ENCODE peak calls at places on chromosome 14, in eight cellular contexts. One of them, this sample, is unnamed.

GRCh38 chr14:23025181-23025788 is 9.4 kb downstream of the PSMB5 start:
- DNase-seq in Peyer's patch: no peak
- DNase-seq in tibial nerve: no peak
- DNase-seq in A549: no peak
- DNase-seq in IMR-90: no peak
- DNase-seq in ovary: no peak
- DNase-seq in heart left ventricle: no peak
- DNase-seq in sigmoid colon: no peak
- DNase-seq in this sample: no peak

GRCh38 chr14:100341301-100342031 is 18.3 kb downstream of the SLC25A47 start:
- DNase-seq in Peyer's patch: peak
- DNase-seq in tibial nerve: peak
- DNase-seq in A549: peak
- DNase-seq in IMR-90: peak
- DNase-seq in ovary: no peak
- DNase-seq in heart left ventricle: no peak
- DNase-seq in sigmoid colon: no peak
- DNase-seq in this sample: no peak

GRCh38 chr14:21098134-21098891 is at the start of gene ZNF219:
- DNase-seq in Peyer's patch: peak
- DNase-seq in tibial nerve: peak
- DNase-seq in A549: peak
- DNase-seq in IMR-90: peak
- DNase-seq in ovary: peak
- DNase-seq in heart left ventricle: peak
- DNase-seq in sigmoid colon: peak
- DNase-seq in this sample: peak

GRCh38 chr14:69014829-69015259 is 35.7 kb upstream of the ACTN1 start:
- DNase-seq in Peyer's patch: no peak
- DNase-seq in tibial nerve: no peak
- DNase-seq in A549: no peak
- DNase-seq in IMR-90: peak
- DNase-seq in ovary: no peak
- DNase-seq in heart left ventricle: no peak
- DNase-seq in sigmoid colon: no peak
- DNase-seq in this sample: no peak

GRCh38 chr14:100669468-100669867 is 57.2 kb upstream of the DLK1 start:
- DNase-seq in Peyer's patch: no peak
- DNase-seq in tibial nerve: no peak
- DNase-seq in A549: no peak
- DNase-seq in IMR-90: no peak
- DNase-seq in ovary: no peak
- DNase-seq in heart left ventricle: no peak
- DNase-seq in sigmoid colon: no peak
- DNase-seq in this sample: peak

GRCh38 chr14:51087024-51087423 is 7.9 kb downstream of the TRIM9 start:
- DNase-seq in Peyer's patch: no peak
- DNase-seq in tibial nerve: no peak
- DNase-seq in A549: peak
- DNase-seq in IMR-90: no peak
- DNase-seq in ovary: no peak
- DNase-seq in heart left ventricle: peak
- DNase-seq in sigmoid colon: peak
- DNase-seq in this sample: no peak

GRCh38 chr14:35335388-35336092 is 43.4 kb downstream of the PSMA6 start:
- DNase-seq in Peyer's patch: no peak
- DNase-seq in tibial nerve: no peak
- DNase-seq in A549: peak
- DNase-seq in IMR-90: no peak
- DNase-seq in ovary: peak
- DNase-seq in heart left ventricle: peak
- DNase-seq in sigmoid colon: peak
- DNase-seq in this sample: no peak

GRCh38 chr14:100761481-100761880 is 34.8 kb downstream of the DLK1 start:
- DNase-seq in Peyer's patch: no peak
- DNase-seq in tibial nerve: no peak
- DNase-seq in A549: peak
- DNase-seq in IMR-90: peak
- DNase-seq in ovary: no peak
- DNase-seq in heart left ventricle: no peak
- DNase-seq in sigmoid colon: no peak
- DNase-seq in this sample: no peak

DNA sequence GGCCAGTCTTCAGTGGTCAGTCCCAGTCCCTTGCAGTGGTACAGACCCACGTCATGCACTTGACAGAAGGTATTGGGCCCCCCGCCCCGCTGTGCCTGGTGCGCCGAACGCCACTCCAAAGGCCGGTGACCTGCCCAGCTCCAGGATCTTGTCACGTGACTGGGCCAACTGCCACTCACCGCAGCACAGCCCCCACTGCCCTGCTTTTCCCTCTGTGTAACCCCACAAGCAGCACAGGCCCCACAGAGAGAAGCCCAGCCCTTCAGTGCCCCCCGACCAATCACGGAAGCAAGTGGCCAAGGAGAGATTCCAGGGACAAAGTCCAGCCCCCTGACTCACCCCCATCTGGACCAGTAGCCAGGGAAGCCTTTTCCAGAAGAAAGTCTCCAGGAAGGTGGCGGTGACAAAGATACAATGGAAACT is 498 bp downstream of the GPR132 start:
- DNase-seq in Peyer's patch: peak
- DNase-seq in tibial nerve: no peak
- DNase-seq in A549: no peak
- DNase-seq in IMR-90: peak
- DNase-seq in ovary: no peak
- DNase-seq in heart left ventricle: no peak
- DNase-seq in sigmoid colon: peak
- DNase-seq in this sample: no peak
- TF ChIP-seq POLR2A in Peyer's patch: no peak
- TF ChIP-seq POLR2A in tibial nerve: no peak
- TF ChIP-seq POLR2A in A549: no peak
- TF ChIP-seq POLR2A in IMR-90: no peak
- TF ChIP-seq POLR2A in ovary: no peak
- TF ChIP-seq POLR2A in heart left ventricle: no peak
- TF ChIP-seq POLR2A in sigmoid colon: no peak
- TF ChIP-seq POLR2A in this sample: no peak

GRCh38 chr14:105251920-105252319 is 3.6 kb downstream of the BTBD6 start:
- DNase-seq in Peyer's patch: no peak
- DNase-seq in tibial nerve: no peak
- DNase-seq in A549: no peak
- DNase-seq in IMR-90: no peak
- DNase-seq in ovary: no peak
- DNase-seq in heart left ventricle: no peak
- DNase-seq in sigmoid colon: no peak
- DNase-seq in this sample: no peak

GRCh38 chr14:105253329-105253682 is 5.0 kb downstream of the BTBD6 start:
- DNase-seq in Peyer's patch: no peak
- DNase-seq in tibial nerve: no peak
- DNase-seq in A549: no peak
- DNase-seq in IMR-90: no peak
- DNase-seq in ovary: no peak
- DNase-seq in heart left ventricle: no peak
- DNase-seq in sigmoid colon: no peak
- DNase-seq in this sample: no peak

GRCh38 chr14:105255021-105255507 is 6.7 kb downstream of the BTBD6 start:
- DNase-seq in Peyer's patch: no peak
- DNase-seq in tibial nerve: no peak
- DNase-seq in A549: no peak
- DNase-seq in IMR-90: peak
- DNase-seq in ovary: no peak
- DNase-seq in heart left ventricle: peak
- DNase-seq in sigmoid colon: no peak
- DNase-seq in this sample: no peak

GRCh38 chr14:105250986-105251385 is 2.7 kb downstream of the BTBD6 start:
- DNase-seq in Peyer's patch: no peak
- DNase-seq in tibial nerve: no peak
- DNase-seq in A549: no peak
- DNase-seq in IMR-90: no peak
- DNase-seq in ovary: no peak
- DNase-seq in heart left ventricle: no peak
- DNase-seq in sigmoid colon: no peak
- DNase-seq in this sample: no peak

GRCh38 chr14:105252552-105253328 is 4.4 kb downstream of the BTBD6 start:
- DNase-seq in Peyer's patch: no peak
- DNase-seq in tibial nerve: no peak
- DNase-seq in A549: no peak
- DNase-seq in IMR-90: no peak
- DNase-seq in ovary: no peak
- DNase-seq in heart left ventricle: no peak
- DNase-seq in sigmoid colon: no peak
- DNase-seq in this sample: no peak
- TF ChIP-seq POLR2A in Peyer's patch: no peak
- TF ChIP-seq POLR2A in tibial nerve: no peak
- TF ChIP-seq POLR2A in A549: no peak
- TF ChIP-seq POLR2A in IMR-90: no peak
- TF ChIP-seq POLR2A in ovary: no peak
- TF ChIP-seq POLR2A in heart left ventricle: no peak
- TF ChIP-seq POLR2A in sigmoid colon: no peak
- TF ChIP-seq POLR2A in this sample: no peak

GRCh38 chr14:102362545-102363181 is at the start of the genes CINP and TECPR2:
- DNase-seq in Peyer's patch: peak
- DNase-seq in tibial nerve: peak
- DNase-seq in A549: peak
- DNase-seq in IMR-90: peak
- DNase-seq in ovary: peak
- DNase-seq in heart left ventricle: peak
- DNase-seq in sigmoid colon: peak
- DNase-seq in this sample: peak
- TF ChIP-seq POLR2A in Peyer's patch: peak
- TF ChIP-seq POLR2A in tibial nerve: peak
- TF ChIP-seq POLR2A in A549: peak
- TF ChIP-seq POLR2A in IMR-90: peak
- TF ChIP-seq POLR2A in ovary: peak
- TF ChIP-seq POLR2A in heart left ventricle: peak
- TF ChIP-seq POLR2A in sigmoid colon: peak
- TF ChIP-seq POLR2A in this sample: peak

GRCh38 chr14:92495041-92495440 is 18.5 kb upstream of the RIN3 start:
- DNase-seq in Peyer's patch: no peak
- DNase-seq in tibial nerve: no peak
- DNase-seq in A549: peak
- DNase-seq in IMR-90: peak
- DNase-seq in ovary: no peak
- DNase-seq in heart left ventricle: no peak
- DNase-seq in sigmoid colon: no peak
- DNase-seq in this sample: no peak
- TF ChIP-seq POLR2A in Peyer's patch: no peak
- TF ChIP-seq POLR2A in tibial nerve: no peak
- TF ChIP-seq POLR2A in A549: no peak
- TF ChIP-seq POLR2A in IMR-90: no peak
- TF ChIP-seq POLR2A in ovary: no peak
- TF ChIP-seq POLR2A in heart left ventricle: no peak
- TF ChIP-seq POLR2A in sigmoid colon: no peak
- TF ChIP-seq POLR2A in this sample: no peak

GRCh38 chr14:39843881-39844280 is 411.6 kb upstream of the FBXO33 start:
- DNase-seq in Peyer's patch: no peak
- DNase-seq in tibial nerve: no peak
- DNase-seq in A549: no peak
- DNase-seq in IMR-90: no peak
- DNase-seq in ovary: no peak
- DNase-seq in heart left ventricle: no peak
- DNase-seq in sigmoid colon: no peak
- DNase-seq in this sample: no peak
- TF ChIP-seq POLR2A in Peyer's patch: no peak
- TF ChIP-seq POLR2A in tibial nerve: no peak
- TF ChIP-seq POLR2A in A549: no peak
- TF ChIP-seq POLR2A in IMR-90: no peak
- TF ChIP-seq POLR2A in ovary: no peak
- TF ChIP-seq POLR2A in heart left ventricle: no peak
- TF ChIP-seq POLR2A in sigmoid colon: no peak
- TF ChIP-seq POLR2A in this sample: no peak

GRCh38 chr14:89807151-89807550 is 147.4 kb downstream of the EFCAB11 start:
- DNase-seq in Peyer's patch: no peak
- DNase-seq in tibial nerve: no peak
- DNase-seq in A549: no peak
- DNase-seq in IMR-90: peak
- DNase-seq in ovary: no peak
- DNase-seq in heart left ventricle: no peak
- DNase-seq in sigmoid colon: no peak
- DNase-seq in this sample: no peak
- TF ChIP-seq POLR2A in Peyer's patch: no peak
- TF ChIP-seq POLR2A in tibial nerve: no peak
- TF ChIP-seq POLR2A in A549: no peak
- TF ChIP-seq POLR2A in IMR-90: no peak
- TF ChIP-seq POLR2A in ovary: no peak
- TF ChIP-seq POLR2A in heart left ventricle: no peak
- TF ChIP-seq POLR2A in sigmoid colon: no peak
- TF ChIP-seq POLR2A in this sample: no peak

DNA sequence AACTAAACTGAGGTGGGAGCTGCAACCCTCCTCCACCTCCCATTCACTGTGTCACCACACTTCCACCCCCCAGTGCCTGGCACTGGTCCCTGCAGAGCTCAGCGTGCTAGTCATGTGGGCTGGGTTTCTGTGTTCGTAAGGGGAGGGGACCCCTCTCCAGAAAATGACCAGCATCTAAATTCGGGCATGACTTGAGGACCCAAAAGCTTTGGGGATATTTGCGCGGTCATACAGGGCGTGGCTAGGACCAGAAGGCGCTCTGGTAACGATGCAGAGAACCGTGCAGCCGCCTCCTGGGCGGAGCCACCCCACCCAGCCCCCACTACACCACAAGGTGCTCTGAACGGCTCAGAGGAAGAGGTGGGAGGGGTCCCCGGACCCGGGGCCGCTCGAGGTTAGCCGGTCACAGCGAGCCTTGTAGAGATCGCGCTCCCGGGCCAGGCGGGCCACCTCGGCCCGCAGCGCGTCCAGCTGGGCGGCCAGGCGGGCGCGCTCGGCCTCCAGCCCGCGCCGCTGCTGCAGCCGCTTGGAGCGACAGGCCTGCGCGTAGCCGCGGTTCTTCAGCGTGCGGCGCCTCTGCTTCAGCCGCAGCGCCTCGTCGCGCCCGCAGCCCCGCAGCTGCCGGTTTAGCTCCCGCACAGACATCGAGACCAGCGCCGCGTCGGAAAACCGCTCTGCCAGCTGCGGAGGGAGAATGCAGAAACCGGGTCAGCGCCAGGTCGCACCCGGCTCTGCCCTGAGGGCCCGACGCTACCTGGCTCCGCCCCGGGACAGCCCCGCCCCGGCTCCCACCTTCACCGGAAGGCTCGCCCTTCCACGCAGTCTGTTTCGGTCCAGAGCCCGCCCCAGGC is 9.8 kb downstream of the CPNE6 start:
- DNase-seq in Peyer's patch: peak
- DNase-seq in tibial nerve: no peak
- DNase-seq in A549: peak
- DNase-seq in IMR-90: no peak
- DNase-seq in ovary: peak
- DNase-seq in heart left ventricle: peak
- DNase-seq in sigmoid colon: no peak
- DNase-seq in this sample: peak
- TF ChIP-seq POLR2A in Peyer's patch: peak
- TF ChIP-seq POLR2A in tibial nerve: no peak
- TF ChIP-seq POLR2A in A549: peak
- TF ChIP-seq POLR2A in IMR-90: no peak
- TF ChIP-seq POLR2A in ovary: no peak
- TF ChIP-seq POLR2A in heart left ventricle: no peak
- TF ChIP-seq POLR2A in sigmoid colon: no peak
- TF ChIP-seq POLR2A in this sample: no peak

DNA sequence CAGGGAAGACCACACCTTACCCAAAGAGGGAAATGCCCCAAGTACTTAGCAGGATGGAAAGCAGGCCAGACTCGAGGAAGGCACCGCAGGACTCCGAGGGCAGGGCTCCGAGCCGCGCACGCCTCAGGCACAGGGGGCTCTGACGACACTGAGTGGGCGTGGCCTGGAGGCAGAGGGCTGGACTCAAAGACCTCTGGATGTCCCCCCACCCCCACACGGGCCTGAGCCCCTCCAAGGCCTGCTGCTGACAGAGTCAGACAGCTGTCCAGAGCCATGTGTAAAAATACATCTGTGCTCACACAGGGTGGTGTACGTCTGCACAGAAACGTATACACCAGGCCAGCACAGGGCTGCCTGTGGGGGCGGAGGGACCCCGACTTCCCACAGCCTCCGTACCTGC is 1.4 kb downstream of the AKT1 start:
- DNase-seq in Peyer's patch: peak
- DNase-seq in tibial nerve: no peak
- DNase-seq in A549: peak
- DNase-seq in IMR-90: peak
- DNase-seq in ovary: peak
- DNase-seq in heart left ventricle: peak
- DNase-seq in sigmoid colon: no peak
- DNase-seq in this sample: peak
- TF ChIP-seq POLR2A in Peyer's patch: no peak
- TF ChIP-seq POLR2A in tibial nerve: no peak
- TF ChIP-seq POLR2A in A549: no peak
- TF ChIP-seq POLR2A in IMR-90: no peak
- TF ChIP-seq POLR2A in ovary: no peak
- TF ChIP-seq POLR2A in heart left ventricle: no peak
- TF ChIP-seq POLR2A in sigmoid colon: no peak
- TF ChIP-seq POLR2A in this sample: no peak